ENCODE peak calls at places on chromosome 1, in six cellular contexts. One of them, this sample, is unnamed.

GRCh38 chr1:53909946-53910345 is 16.0 kb downstream of the DIO1 start:
- DNase-seq in GM12891: no peak
- DNase-seq in K562: no peak
- DNase-seq in H1: no peak
- DNase-seq in GM12878: no peak
- DNase-seq in HepG2: peak
- DNase-seq in this sample: no peak

GRCh38 chr1:23169219-23169575 is 541 bp upstream of the LUZP1 start:
- DNase-seq in GM12891: no peak
- DNase-seq in K562: no peak
- DNase-seq in H1: no peak
- DNase-seq in GM12878: no peak
- DNase-seq in HepG2: no peak
- DNase-seq in this sample: no peak

GRCh38 chr1:202162418-202163280 is 2.2 kb upstream of the PTPN7 start:
- DNase-seq in GM12891: no peak
- DNase-seq in K562: peak
- DNase-seq in H1: no peak
- DNase-seq in GM12878: no peak
- DNase-seq in HepG2: no peak
- DNase-seq in this sample: no peak

GRCh38 chr1:16122916-16123315 is 33.0 kb downstream of the EPHA2 start:
- DNase-seq in GM12891: peak
- DNase-seq in K562: no peak
- DNase-seq in H1: no peak
- DNase-seq in GM12878: peak
- DNase-seq in HepG2: no peak
- DNase-seq in this sample: no peak

GRCh38 chr1:172460177-172460576 is 16.3 kb upstream of the PIGC start:
- DNase-seq in GM12891: no peak
- DNase-seq in K562: no peak
- DNase-seq in H1: no peak
- DNase-seq in GM12878: no peak
- DNase-seq in HepG2: peak
- DNase-seq in this sample: no peak

GRCh38 chr1:65423884-65424655 is 3.6 kb downstream of the LEPR start:
- DNase-seq in GM12891: no peak
- DNase-seq in K562: peak
- DNase-seq in H1: no peak
- DNase-seq in GM12878: peak
- DNase-seq in HepG2: no peak
- DNase-seq in this sample: no peak

GRCh38 chr1:241271427-241271826 is 85.6 kb downstream of the RGS7 start:
- DNase-seq in GM12891: no peak
- DNase-seq in K562: no peak
- DNase-seq in H1: no peak
- DNase-seq in GM12878: no peak
- DNase-seq in HepG2: no peak
- DNase-seq in this sample: no peak

GRCh38 chr1:107175102-107175501 is 34.3 kb downstream of the NTNG1 start:
- DNase-seq in GM12891: no peak
- DNase-seq in K562: no peak
- DNase-seq in H1: no peak
- DNase-seq in GM12878: no peak
- DNase-seq in HepG2: no peak
- DNase-seq in this sample: no peak

GRCh38 chr1:106926748-106927582 is 129.5 kb upstream of the PRMT6 start:
- DNase-seq in GM12891: no peak
- DNase-seq in K562: no peak
- DNase-seq in H1: no peak
- DNase-seq in GM12878: no peak
- DNase-seq in HepG2: no peak
- DNase-seq in this sample: no peak

GRCh38 chr1:27958513-27958912 is 1.3 kb upstream of the XKR8 start:
- DNase-seq in GM12891: no peak
- DNase-seq in K562: no peak
- DNase-seq in H1: no peak
- DNase-seq in GM12878: no peak
- DNase-seq in HepG2: no peak
- DNase-seq in this sample: no peak

GRCh38 chr1:226541631-226542622 is 6.6 kb upstream of the STUM start:
- DNase-seq in GM12891: no peak
- DNase-seq in K562: no peak
- DNase-seq in H1: no peak
- DNase-seq in GM12878: no peak
- DNase-seq in HepG2: no peak
- DNase-seq in this sample: no peak

GRCh38 chr1:153978274-153978909 is 918 bp upstream of the JTB start:
- DNase-seq in GM12891: no peak
- DNase-seq in K562: no peak
- DNase-seq in H1: no peak
- DNase-seq in GM12878: no peak
- DNase-seq in HepG2: no peak
- DNase-seq in this sample: no peak

GRCh38 chr1:245605480-245606156 is 450.8 kb downstream of the KIF26B start:
- DNase-seq in GM12891: no peak
- DNase-seq in K562: no peak
- DNase-seq in H1: no peak
- DNase-seq in GM12878: no peak
- DNase-seq in HepG2: no peak
- DNase-seq in this sample: no peak

GRCh38 chr1:224914292-224914900 is 15.1 kb upstream of the DNAH14 start:
- DNase-seq in GM12891: no peak
- DNase-seq in K562: no peak
- DNase-seq in H1: no peak
- DNase-seq in GM12878: no peak
- DNase-seq in HepG2: no peak
- DNase-seq in this sample: no peak

GRCh38 chr1:179493323-179493722 is 82.4 kb downstream of the NPHS2 start:
- DNase-seq in GM12891: no peak
- DNase-seq in K562: no peak
- DNase-seq in H1: no peak
- DNase-seq in GM12878: no peak
- DNase-seq in HepG2: no peak
- DNase-seq in this sample: no peak

GRCh38 chr1:76428027-76428426 is 353.5 kb downstream of the ST6GALNAC3 start:
- DNase-seq in GM12891: no peak
- DNase-seq in K562: no peak
- DNase-seq in H1: no peak
- DNase-seq in GM12878: no peak
- DNase-seq in HepG2: no peak
- DNase-seq in this sample: no peak

GRCh38 chr1:150243003-150243402 is 7.1 kb upstream of the ANP32E start:
- DNase-seq in GM12891: no peak
- DNase-seq in K562: no peak
- DNase-seq in H1: no peak
- DNase-seq in GM12878: no peak
- DNase-seq in HepG2: no peak
- DNase-seq in this sample: no peak

GRCh38 chr1:206935491-206936067 is 10.7 kb downstream of the PIGR start:
- DNase-seq in GM12891: peak
- DNase-seq in K562: peak
- DNase-seq in H1: peak
- DNase-seq in GM12878: no peak
- DNase-seq in HepG2: peak
- DNase-seq in this sample: no peak

DNA sequence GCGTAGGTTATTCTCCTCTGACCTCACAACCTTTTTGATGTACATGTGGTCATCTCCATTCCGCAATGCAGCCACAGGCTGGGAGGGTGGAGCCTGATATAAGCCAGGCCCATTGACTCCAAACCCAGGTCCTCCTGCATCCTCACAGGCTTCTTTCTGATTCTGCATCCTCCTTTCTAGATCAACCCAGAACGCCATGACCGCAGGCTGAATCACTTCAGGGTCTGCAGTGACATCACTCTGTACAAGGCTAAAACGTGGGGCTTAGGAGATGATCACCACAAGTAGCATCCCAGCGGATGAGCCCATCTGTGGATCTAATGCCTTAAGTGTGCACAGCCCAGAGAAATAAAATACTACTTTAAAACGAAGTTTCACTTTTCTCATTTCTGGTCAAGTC is 16.1 kb downstream of the EBNA1BP2 start:
- DNase-seq in GM12891: no peak
- DNase-seq in K562: no peak
- DNase-seq in H1: no peak
- DNase-seq in GM12878: no peak
- DNase-seq in HepG2: no peak
- DNase-seq in this sample: no peak
- TF ChIP-seq TAF1 in GM12891: no peak
- TF ChIP-seq TAF1 in K562: no peak
- TF ChIP-seq TAF1 in H1: no peak
- TF ChIP-seq TAF1 in GM12878: no peak
- TF ChIP-seq TAF1 in HepG2: no peak
- TF ChIP-seq TAF1 in this sample: no peak

DNA sequence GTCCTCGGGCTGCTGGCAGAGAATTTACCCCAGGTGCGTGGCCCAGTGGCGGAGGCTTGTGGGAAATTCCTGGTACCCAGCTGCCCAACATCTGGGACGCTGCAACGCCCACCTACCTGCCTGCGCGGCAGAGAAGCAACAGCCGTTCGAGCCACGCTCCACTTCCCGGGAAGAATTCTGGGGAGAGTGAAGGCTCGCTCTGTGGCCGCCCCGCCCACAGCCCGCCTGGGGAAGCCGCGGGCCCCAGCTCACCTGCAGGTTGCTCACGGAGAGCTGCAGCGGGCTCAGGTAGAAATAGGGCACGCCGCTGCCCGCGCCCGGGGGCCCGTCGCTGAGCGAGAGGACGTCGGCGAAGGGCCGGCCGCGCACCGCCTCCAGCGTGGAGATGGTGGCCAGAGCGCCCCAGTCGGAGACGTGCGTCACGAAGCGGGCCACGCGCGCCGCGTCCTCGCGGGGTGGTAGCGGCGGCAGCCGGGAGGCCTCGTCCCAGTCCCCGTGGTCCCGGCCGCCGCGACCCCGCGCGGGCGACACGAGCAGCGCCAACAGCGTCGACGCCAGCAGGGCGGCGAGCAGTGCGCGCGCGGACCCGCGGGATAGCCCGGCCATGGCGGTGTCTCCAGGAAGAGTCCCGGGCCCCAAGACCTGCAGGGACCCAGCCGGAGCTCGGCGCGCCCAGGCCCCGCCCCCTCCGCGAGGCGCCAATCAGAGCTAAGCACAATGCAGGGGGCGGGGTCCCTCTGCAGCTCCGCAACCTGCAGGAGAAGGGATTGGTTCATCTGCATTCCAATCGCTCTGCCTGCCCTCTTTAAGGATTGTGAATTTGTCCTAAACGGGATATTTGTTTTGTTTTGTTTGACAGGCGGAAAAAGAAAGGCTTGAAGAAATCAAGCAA is at the start of gene CREG1:
- DNase-seq in GM12891: peak
- DNase-seq in K562: peak
- DNase-seq in H1: peak
- DNase-seq in GM12878: no peak
- DNase-seq in HepG2: peak
- DNase-seq in this sample: peak
- TF ChIP-seq POLR2A in GM12891: peak
- TF ChIP-seq POLR2A in K562: peak
- TF ChIP-seq POLR2A in H1: peak
- TF ChIP-seq POLR2A in GM12878: peak
- TF ChIP-seq POLR2A in HepG2: peak
- TF ChIP-seq POLR2A in this sample: peak

GRCh38 chr1:3611170-3612019 is at the start of gene MEGF6:
- DNase-seq in GM12891: no peak
- DNase-seq in K562: peak
- DNase-seq in H1: peak
- DNase-seq in GM12878: no peak
- DNase-seq in HepG2: peak
- DNase-seq in this sample: no peak
- TF ChIP-seq POLR2AphosphoS5 in GM12891: no peak
- TF ChIP-seq POLR2AphosphoS5 in K562: no peak
- TF ChIP-seq POLR2AphosphoS5 in H1: no peak
- TF ChIP-seq POLR2AphosphoS5 in GM12878: no peak
- TF ChIP-seq POLR2AphosphoS5 in HepG2: no peak
- TF ChIP-seq POLR2AphosphoS5 in this sample: no peak

GRCh38 chr1:185856482-185856881 is 122.3 kb downstream of the HMCN1 start:
- DNase-seq in GM12891: no peak
- DNase-seq in K562: no peak
- DNase-seq in H1: no peak
- DNase-seq in GM12878: no peak
- DNase-seq in HepG2: no peak
- DNase-seq in this sample: no peak

GRCh38 chr1:185857447-185857846 is 123.3 kb downstream of the HMCN1 start:
- DNase-seq in GM12891: no peak
- DNase-seq in K562: no peak
- DNase-seq in H1: no peak
- DNase-seq in GM12878: no peak
- DNase-seq in HepG2: no peak
- DNase-seq in this sample: no peak

GRCh38 chr1:185850366-185850765 is 116.2 kb downstream of the HMCN1 start:
- DNase-seq in GM12891: no peak
- DNase-seq in K562: no peak
- DNase-seq in H1: no peak
- DNase-seq in GM12878: no peak
- DNase-seq in HepG2: no peak
- DNase-seq in this sample: no peak

DNA sequence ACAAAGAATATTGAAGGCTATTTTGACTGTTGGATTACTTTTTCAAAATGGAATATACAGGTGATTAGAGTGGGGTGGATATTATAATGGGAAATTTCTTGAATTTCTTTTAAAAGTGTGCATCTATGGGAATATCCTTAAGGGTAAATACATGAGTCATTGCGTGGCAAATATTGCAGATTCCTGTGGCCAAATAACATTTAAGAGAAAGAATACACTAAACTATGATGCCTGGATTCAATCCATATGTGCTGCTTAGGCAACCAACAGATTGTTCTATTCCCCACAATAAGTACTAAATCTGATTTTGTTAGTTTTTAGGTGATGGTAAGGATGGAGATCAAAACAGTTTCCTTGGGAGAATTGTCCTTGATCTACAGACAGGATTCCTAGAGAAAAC is 119.5 kb downstream of the HMCN1 start:
- DNase-seq in GM12891: no peak
- DNase-seq in K562: no peak
- DNase-seq in H1: no peak
- DNase-seq in GM12878: no peak
- DNase-seq in HepG2: no peak
- DNase-seq in this sample: no peak
- TF ChIP-seq TAF1 in GM12891: no peak
- TF ChIP-seq TAF1 in K562: no peak
- TF ChIP-seq TAF1 in H1: no peak
- TF ChIP-seq TAF1 in GM12878: no peak
- TF ChIP-seq TAF1 in HepG2: no peak
- TF ChIP-seq TAF1 in this sample: no peak

This sample was measured in GM12892.